ENCODE peak calls at places on chromosome 6, in seven cellular contexts. S is dermis blood vessel endothelial cell; A is SJSA1; U is activated CD4-positive, CD25-positive, alpha-beta regulatory T cell treated with anti-CD3 and anti-CD28 coated beads, Interleukin-2, amount 50 U/mL, for 72 hours; H is T-helper 2 cell; I is NCI-H69; Q is aorta. V is an unnamed sample.

GRCh38 chr6:151807513-151808330 is at the start of gene ESR1:
- DNase-seq in A (no peak), I (no peak), S (no peak), Q (peak; percentile 78), H (no peak), U (peak; percentile 32), V (no peak)

GRCh38 chr6:11851405-11851804 is 72.8 kb upstream of the ADTRP start:
- DNase-seq in S (no peak), I (no peak), Q (no peak), H (no peak), A (peak; percentile 23), U (no peak), V (peak; percentile 92)

GRCh38 chr6:159692303-159693127 is 526 bp downstream of the SOD2 start:
- DNase-seq in Q (peak; percentile 85), I (peak; percentile 75), A (peak; percentile 62), U (peak; percentile 67), S (peak; percentile 64), H (peak; percentile 32), V (peak; percentile 19)

GRCh38 chr6:109255946-109256628 is 126.2 kb downstream of the CD164 start:
- DNase-seq in U (no peak), A (no peak), I (peak; percentile 76), H (no peak), Q (no peak), S (no peak), V (no peak)

GRCh38 chr6:161414800-161415199 is 140.9 kb upstream of the AGPAT4 start:
- DNase-seq in I (no peak), Q (no peak), U (no peak), A (no peak), S (no peak), H (no peak), V (no peak)

GRCh38 chr6:158517038-158517437 is 42.9 kb upstream of the TMEM181 start:
- DNase-seq in S (no peak), U (no peak), Q (no peak), H (no peak), A (no peak), I (no peak), V (no peak)

GRCh38 chr6:44800171-44800671 is 412.7 kb downstream of the CDC5L start:
- DNase-seq in S (no peak), U (no peak), A (peak; percentile 18), H (no peak), Q (no peak), I (peak; percentile 81), V (peak; percentile 40)

GRCh38 chr6:219641-220198 is 72.6 kb upstream of the DUSP22 start:
- DNase-seq in A (no peak), H (no peak), I (no peak), U (no peak), Q (peak; percentile 79), S (no peak), V (no peak)

GRCh38 chr6:101403566-101403965 is 10.1 kb downstream of the GRIK2 start:
- DNase-seq in A (no peak), Q (no peak), S (no peak), H (no peak), U (no peak), I (peak; percentile 64), V (no peak)

GRCh38 chr6:17472653-17473183 is 79.3 kb downstream of the CAP2 start:
- DNase-seq in I (peak; percentile 94), U (no peak), H (no peak), Q (no peak), S (peak; percentile 42), A (no peak), V (no peak)

GRCh38 chr6:165834613-165835259 is 171.7 kb upstream of the PDE10A start:
- DNase-seq in I (peak; percentile 4), Q (no peak), U (no peak), S (peak; percentile 26), H (no peak), A (no peak), V (no peak)

GRCh38 chr6:30325150-30325872 is 1.4 kb upstream of the TRIM39 start:
- DNase-seq in I (no peak), Q (peak; percentile 79), U (no peak), H (peak; percentile 75), S (peak; percentile 63), A (peak; percentile 31), V (peak; percentile 68)

GRCh38 chr6:64280569-64280968 is 645.0 kb downstream of the PHF3 start:
- DNase-seq in U (no peak), Q (no peak), S (peak; percentile 14), H (no peak), I (peak; percentile 88), A (no peak), V (no peak)

GRCh38 chr6:74259931-74260330 is 563.9 kb downstream of the CD109 start:
- DNase-seq in H (no peak), A (no peak), S (no peak), Q (no peak), I (no peak), U (no peak), V (no peak)

GRCh38 chr6:159461266-159461665 is 231.8 kb downstream of the SOD2 start:
- DNase-seq in I (no peak), S (no peak), U (no peak), H (no peak), A (peak; percentile 91), Q (no peak), V (no peak)

GRCh38 chr6:140062042-140063041 is 687.9 kb upstream of the CITED2 start:
- DNase-seq in A (peak; percentile 95), I (peak; percentile 28), H (no peak), U (no peak), Q (peak; percentile 68), S (peak; percentile 68), V (peak; percentile 83)

GRCh38 chr6:18266524-18266908 is 2.2 kb upstream of the DEK start:
- DNase-seq in I (no peak), U (no peak), H (no peak), S (no peak), A (no peak), Q (no peak), V (no peak)

GRCh38 chr6:56293756-56294155 is 46.4 kb upstream of the COL21A1 start:
- DNase-seq in S (no peak), A (no peak), I (peak; percentile 65), Q (no peak), U (no peak), H (no peak), V (no peak)

GRCh38 chr6:95658896-95659295 is 81.6 kb downstream of the MANEA start:
- DNase-seq in H (no peak), U (no peak), Q (no peak), I (peak; percentile 71), S (no peak), A (no peak), V (no peak)

GRCh38 chr6:35242486-35242885 is 17.0 kb upstream of the ZNF76 start:
- DNase-seq in Q (no peak), H (no peak), U (no peak), S (no peak), I (no peak), A (no peak), V (no peak)

GRCh38 chr6:168152306-168152963 is 73.4 kb upstream of the FRMD1 start:
- DNase-seq in I (no peak), Q (peak; percentile 62), U (no peak), S (no peak), A (no peak), H (no peak), V (no peak)